ENCODE peak calls at places on chromosomes 6 and 20, in five cellular contexts. S is B cell; M is T-helper 1 cell; K is activated CD8-positive, alpha-beta memory T cell treated with anti-CD3 and anti-CD28 coated beads, Interleukin-2, amount 50 U/mL, for 4 hours; N is nephron progenitor cell. Y is an unnamed sample.

GRCh38 chr20:25039697-25040437 is 18.1 kb downstream of the ACSS1 start:
- DNase-seq in S (no peak), M (no peak), K (no peak), N (no peak), Y (no peak)

GRCh38 chr6:94251878-94252277 is 832.5 kb upstream of the EPHA7 start:
- DNase-seq in S (no peak), M (no peak), K (no peak), N (no peak), Y (no peak)

GRCh38 chr6:154367333-154367732 is 10.7 kb upstream of the IPCEF1 start:
- DNase-seq in S (no peak), M (no peak), K (no peak), N (no peak), Y (no peak)

GRCh38 chr6:28218312-28219248 is 6.5 kb upstream of the ZSCAN9 start:
- DNase-seq in S (peak), M (peak), K (peak), N (peak), Y (peak)

GRCh38 chr6:90131614-90132423 is 164.8 kb downstream of the BACH2 start:
- DNase-seq in S (no peak), M (no peak), K (no peak), N (no peak), Y (no peak)

GRCh38 chr6:160030103-160030502 is 61.2 kb downstream of the IGF2R start:
- DNase-seq in S (no peak), M (no peak), K (no peak), N (peak), Y (no peak)

GRCh38 chr6:128723667-128724066 is 159.3 kb upstream of the LAMA2 start:
- DNase-seq in S (no peak), M (peak), K (no peak), N (no peak), Y (no peak)

GRCh38 chr6:39231386-39231785 is 2.1 kb upstream of the KCNK5 start:
- DNase-seq in S (no peak), M (no peak), K (no peak), N (no peak), Y (no peak)

GRCh38 chr20:35146299-35146921 is 726 bp downstream of the EDEM2 start:
- DNase-seq in S (peak), M (peak), K (peak), N (peak), Y (no peak)

Y was measured in activated effector memory CD4-positive, alpha-beta T cell treated with anti-CD3 and anti-CD28 coated beads, Interleukin-2, amount 50 U/mL, for 16 hours.